ENCODE peak calls at places on chromosomes 6 and 20, in ten cellular contexts. K is cardiac muscle cell; S is effector CD4-positive, alpha-beta T cell; T is MM.1S; J is naive thymus-derived CD8-positive, alpha-beta T cell; G is WERI-Rb-1; W is T follicular helper cell; H is fibroblast of lung; D is SIG-M5; Z is ACHN. N is an unnamed sample.

GRCh38 chr6:161067749-161068148 is 76.2 kb downstream of the MAP3K4 start:
- DNase-seq in S (no peak), D (no peak), K (no peak), H (peak), W (no peak), T (no peak), G (no peak), J (no peak), Z (no peak), N (no peak)

GRCh38 chr20:2751868-2752630 is 48.4 kb downstream of the CPXM1 start:
- DNase-seq in T (peak), D (no peak), S (peak), Z (peak), H (no peak), K (peak), G (no peak), J (no peak), W (peak), N (no peak)

GRCh38 chr6:118263929-118264486 is 284.1 kb upstream of the PLN start:
- DNase-seq in D (no peak), Z (peak), W (no peak), G (peak), H (peak), K (peak), S (no peak), T (no peak), J (no peak), N (no peak)

GRCh38 chr6:42104095-42104806 is 38.2 kb downstream of the C6orf132 start:
- DNase-seq in S (peak), G (no peak), H (peak), Z (no peak), K (peak), D (no peak), W (peak), J (peak), T (peak), N (no peak)

GRCh38 chr6:26224940-26225847 is 138.0 kb downstream of the HFE start:
- DNase-seq in D (no peak), T (no peak), S (no peak), J (no peak), Z (peak), W (no peak), K (peak), G (no peak), H (peak), N (no peak)

GRCh38 chr6:64220776-64221175 is 585.2 kb downstream of the PHF3 start:
- DNase-seq in K (no peak), Z (peak), D (no peak), W (no peak), H (no peak), G (no peak), T (no peak), S (no peak), J (no peak), N (no peak)

GRCh38 chr6:154399097-154399496 is 42.5 kb upstream of the IPCEF1 start:
- DNase-seq in D (no peak), S (no peak), T (no peak), H (peak), K (no peak), J (no peak), Z (no peak), W (no peak), G (no peak), N (no peak)

GRCh38 chr20:53679597-53680309 is 86.1 kb upstream of the ZNF217 start:
- DNase-seq in T (no peak), W (no peak), K (no peak), J (no peak), G (no peak), H (peak), D (no peak), S (no peak), Z (no peak), N (no peak)

GRCh38 chr6:150994026-150994425 is 128.5 kb downstream of the MTHFD1L start:
- DNase-seq in G (no peak), W (no peak), S (no peak), J (no peak), K (no peak), H (no peak), T (no peak), Z (no peak), D (no peak), N (no peak)

GRCh38 chr6:30727920-30728605 is 7.9 kb downstream of the TUBB start:
- DNase-seq in G (no peak), T (no peak), H (peak), Z (peak), K (no peak), W (no peak), J (no peak), D (no peak), S (no peak), N (no peak)

GRCh38 chr6:55925292-55925691 is 49.9 kb upstream of the BMP5 start:
- DNase-seq in D (no peak), G (no peak), J (no peak), S (no peak), Z (peak), T (no peak), K (no peak), W (no peak), H (peak), N (no peak)

GRCh38 chr20:61924858-61925554 is 140.7 kb downstream of the TAF4 start:
- DNase-seq in H (no peak), D (no peak), S (no peak), K (no peak), G (no peak), W (no peak), Z (no peak), T (no peak), J (peak), N (no peak)

GRCh38 chr20:2741881-2742280 is 49.3 kb downstream of the EBF4 start:
- DNase-seq in K (no peak), T (no peak), J (no peak), H (no peak), G (no peak), Z (no peak), W (no peak), S (no peak), D (no peak), N (no peak)

GRCh38 chr6:71367763-71368162 is 79.2 kb downstream of the OGFRL1 start:
- DNase-seq in H (no peak), J (no peak), T (no peak), S (no peak), K (no peak), G (peak), D (no peak), Z (no peak), W (no peak), N (no peak)

GRCh38 chr6:168648240-168648639 is 207.3 kb downstream of the SMOC2 start:
- DNase-seq in W (no peak), Z (no peak), G (no peak), K (no peak), T (no peak), J (no peak), S (no peak), H (no peak), D (no peak), N (no peak)